ENCODE peak calls at places on chromosomes 13 and 19, in nine cellular contexts. One of them, this sample, is unnamed.

GRCh38 chr19:38402623-38402966 is 298 bp upstream of the FAM98C start:
- DNase-seq in SJSA1: no peak
- DNase-seq in left lung: no peak
- DNase-seq in tibial artery: no peak
- DNase-seq in psoas muscle: no peak
- DNase-seq in uterus: no peak
- DNase-seq in OCI-LY7: no peak
- DNase-seq in upper lobe of right lung: no peak
- DNase-seq in heart left ventricle: no peak
- DNase-seq in this sample: no peak

GRCh38 chr13:98890920-98891319 is 86.9 kb downstream of the DOCK9 start:
- DNase-seq in SJSA1: no peak
- DNase-seq in left lung: no peak
- DNase-seq in tibial artery: no peak
- DNase-seq in psoas muscle: no peak
- DNase-seq in uterus: no peak
- DNase-seq in OCI-LY7: no peak
- DNase-seq in upper lobe of right lung: no peak
- DNase-seq in heart left ventricle: no peak
- DNase-seq in this sample: no peak

GRCh38 chr13:65631078-65631477 is 1599.1 kb downstream of the PCDH9 start:
- DNase-seq in SJSA1: no peak
- DNase-seq in left lung: no peak
- DNase-seq in tibial artery: no peak
- DNase-seq in psoas muscle: no peak
- DNase-seq in uterus: no peak
- DNase-seq in OCI-LY7: no peak
- DNase-seq in upper lobe of right lung: no peak
- DNase-seq in heart left ventricle: no peak
- DNase-seq in this sample: no peak

GRCh38 chr13:77022341-77022740 is 4.6 kb downstream of the FBXL3 start:
- DNase-seq in SJSA1: no peak
- DNase-seq in left lung: no peak
- DNase-seq in tibial artery: no peak
- DNase-seq in psoas muscle: no peak
- DNase-seq in uterus: no peak
- DNase-seq in OCI-LY7: no peak
- DNase-seq in upper lobe of right lung: no peak
- DNase-seq in heart left ventricle: no peak
- DNase-seq in this sample: no peak

GRCh38 chr13:27339299-27339698 is 68.7 kb downstream of the RASL11A start:
- DNase-seq in SJSA1: no peak
- DNase-seq in left lung: no peak
- DNase-seq in tibial artery: no peak
- DNase-seq in psoas muscle: no peak
- DNase-seq in uterus: no peak
- DNase-seq in OCI-LY7: peak
- DNase-seq in upper lobe of right lung: no peak
- DNase-seq in heart left ventricle: no peak
- DNase-seq in this sample: no peak

GRCh38 chr13:28574617-28575142 is 79.8 kb upstream of the FLT1 start:
- DNase-seq in SJSA1: peak
- DNase-seq in left lung: no peak
- DNase-seq in tibial artery: no peak
- DNase-seq in psoas muscle: no peak
- DNase-seq in uterus: no peak
- DNase-seq in OCI-LY7: peak
- DNase-seq in upper lobe of right lung: no peak
- DNase-seq in heart left ventricle: peak
- DNase-seq in this sample: no peak

GRCh38 chr19:49801966-49802661 is 11.0 kb downstream of the FUZ start:
- DNase-seq in SJSA1: no peak
- DNase-seq in left lung: no peak
- DNase-seq in tibial artery: peak
- DNase-seq in psoas muscle: peak
- DNase-seq in uterus: peak
- DNase-seq in OCI-LY7: no peak
- DNase-seq in upper lobe of right lung: no peak
- DNase-seq in heart left ventricle: peak
- DNase-seq in this sample: peak

GRCh38 chr19:46113726-46114125 is 10.8 kb downstream of the IGFL3 start:
- DNase-seq in SJSA1: no peak
- DNase-seq in left lung: no peak
- DNase-seq in tibial artery: no peak
- DNase-seq in psoas muscle: no peak
- DNase-seq in uterus: no peak
- DNase-seq in OCI-LY7: no peak
- DNase-seq in upper lobe of right lung: no peak
- DNase-seq in heart left ventricle: no peak
- DNase-seq in this sample: no peak

GRCh38 chr19:18603255-18603957 is 3.2 kb downstream of the CRLF1 start:
- DNase-seq in SJSA1: no peak
- DNase-seq in left lung: no peak
- DNase-seq in tibial artery: no peak
- DNase-seq in psoas muscle: peak
- DNase-seq in uterus: no peak
- DNase-seq in OCI-LY7: no peak
- DNase-seq in upper lobe of right lung: no peak
- DNase-seq in heart left ventricle: no peak
- DNase-seq in this sample: no peak

GRCh38 chr19:53057904-53058579 is 13.5 kb downstream of the ERVV-2 start:
- DNase-seq in SJSA1: no peak
- DNase-seq in left lung: no peak
- DNase-seq in tibial artery: no peak
- DNase-seq in psoas muscle: no peak
- DNase-seq in uterus: no peak
- DNase-seq in OCI-LY7: no peak
- DNase-seq in upper lobe of right lung: no peak
- DNase-seq in heart left ventricle: peak
- DNase-seq in this sample: no peak

GRCh38 chr13:26471807-26472206 is 85.7 kb upstream of the WASF3 start:
- DNase-seq in SJSA1: no peak
- DNase-seq in left lung: no peak
- DNase-seq in tibial artery: no peak
- DNase-seq in psoas muscle: no peak
- DNase-seq in uterus: no peak
- DNase-seq in OCI-LY7: no peak
- DNase-seq in upper lobe of right lung: no peak
- DNase-seq in heart left ventricle: no peak
- DNase-seq in this sample: no peak

GRCh38 chr19:4519521-4520277 is 1.4 kb upstream of the PLIN4 start:
- DNase-seq in SJSA1: no peak
- DNase-seq in left lung: no peak
- DNase-seq in tibial artery: no peak
- DNase-seq in psoas muscle: no peak
- DNase-seq in uterus: peak
- DNase-seq in OCI-LY7: no peak
- DNase-seq in upper lobe of right lung: no peak
- DNase-seq in heart left ventricle: peak
- DNase-seq in this sample: no peak

GRCh38 chr19:49570138-49570856 is 10.1 kb downstream of the NOSIP start:
- DNase-seq in SJSA1: peak
- DNase-seq in left lung: no peak
- DNase-seq in tibial artery: peak
- DNase-seq in psoas muscle: no peak
- DNase-seq in uterus: peak
- DNase-seq in OCI-LY7: peak
- DNase-seq in upper lobe of right lung: no peak
- DNase-seq in heart left ventricle: no peak
- DNase-seq in this sample: no peak

GRCh38 chr13:42680748-42681147 is 100.6 kb upstream of the FAM216B start:
- DNase-seq in SJSA1: no peak
- DNase-seq in left lung: no peak
- DNase-seq in tibial artery: no peak
- DNase-seq in psoas muscle: no peak
- DNase-seq in uterus: no peak
- DNase-seq in OCI-LY7: no peak
- DNase-seq in upper lobe of right lung: no peak
- DNase-seq in heart left ventricle: no peak
- DNase-seq in this sample: no peak

GRCh38 chr19:45632468-45633196 is 6.6 kb downstream of the EML2 start:
- DNase-seq in SJSA1: peak
- DNase-seq in left lung: peak
- DNase-seq in tibial artery: peak
- DNase-seq in psoas muscle: peak
- DNase-seq in uterus: peak
- DNase-seq in OCI-LY7: peak
- DNase-seq in upper lobe of right lung: peak
- DNase-seq in heart left ventricle: peak
- DNase-seq in this sample: peak

DNA sequence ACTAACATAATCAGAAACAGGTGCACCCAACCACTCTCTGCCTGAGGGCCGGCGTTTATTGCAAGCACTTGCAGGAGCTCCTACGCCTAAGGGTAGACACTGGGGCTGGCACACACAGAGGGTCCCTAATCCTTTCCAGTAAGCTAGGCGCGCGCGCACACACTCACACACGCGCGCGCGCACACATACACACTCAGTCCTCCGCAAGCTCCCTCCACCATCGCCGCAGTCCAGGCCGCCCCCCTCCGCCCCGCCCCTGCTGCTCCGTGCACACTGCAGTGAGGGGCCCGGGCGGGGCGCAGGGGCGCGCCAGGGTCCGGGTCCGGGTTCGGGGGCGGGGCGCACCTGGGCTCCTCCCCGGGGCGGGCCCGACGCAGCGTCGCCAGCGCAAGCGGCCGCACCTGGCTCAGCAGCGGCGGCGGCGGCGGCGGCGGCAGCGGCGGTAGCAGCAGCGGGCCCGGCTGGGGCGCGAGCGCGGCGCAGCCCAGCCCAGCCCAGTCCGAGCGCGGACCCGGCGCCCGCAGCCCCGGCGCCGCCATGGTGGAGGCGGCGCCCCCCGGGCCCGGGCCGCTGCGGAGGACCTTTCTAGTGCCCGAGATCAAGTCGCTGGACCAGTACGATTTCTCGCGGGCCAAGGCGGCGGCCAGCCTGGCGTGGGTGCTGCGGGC is at the start of gene CAMSAP3:
- DNase-seq in SJSA1: no peak
- DNase-seq in left lung: peak
- DNase-seq in tibial artery: no peak
- DNase-seq in psoas muscle: no peak
- DNase-seq in uterus: no peak
- DNase-seq in OCI-LY7: peak
- DNase-seq in upper lobe of right lung: peak
- DNase-seq in heart left ventricle: no peak
- DNase-seq in this sample: no peak
- H3K4me3 ChIP-seq in SJSA1: no peak
- H3K4me3 ChIP-seq in left lung: peak
- H3K4me3 ChIP-seq in tibial artery: peak
- H3K4me3 ChIP-seq in psoas muscle: peak
- H3K4me3 ChIP-seq in uterus: no peak
- H3K4me3 ChIP-seq in OCI-LY7: peak
- H3K4me3 ChIP-seq in upper lobe of right lung: peak
- H3K4me3 ChIP-seq in heart left ventricle: peak
- H3K4me3 ChIP-seq in this sample: peak

GRCh38 chr13:109816979-109817275 is 30.5 kb upstream of the IRS2 start:
- DNase-seq in SJSA1: no peak
- DNase-seq in left lung: no peak
- DNase-seq in tibial artery: no peak
- DNase-seq in psoas muscle: no peak
- DNase-seq in uterus: no peak
- DNase-seq in OCI-LY7: no peak
- DNase-seq in upper lobe of right lung: no peak
- DNase-seq in heart left ventricle: no peak
- DNase-seq in this sample: no peak
- H3K27ac ChIP-seq in SJSA1: no peak
- H3K27ac ChIP-seq in left lung: no peak
- H3K27ac ChIP-seq in tibial artery: no peak
- H3K27ac ChIP-seq in psoas muscle: no peak
- H3K27ac ChIP-seq in uterus: no peak
- H3K27ac ChIP-seq in OCI-LY7: no peak
- H3K27ac ChIP-seq in upper lobe of right lung: no peak
- H3K27ac ChIP-seq in heart left ventricle: no peak
- H3K27ac ChIP-seq in this sample: no peak

GRCh38 chr19:1168562-1168873 is 5.5 kb downstream of the SBNO2 start:
- DNase-seq in SJSA1: no peak
- DNase-seq in left lung: no peak
- DNase-seq in tibial artery: no peak
- DNase-seq in psoas muscle: no peak
- DNase-seq in uterus: no peak
- DNase-seq in OCI-LY7: no peak
- DNase-seq in upper lobe of right lung: no peak
- DNase-seq in heart left ventricle: no peak
- DNase-seq in this sample: no peak
- H3K4me3 ChIP-seq in SJSA1: no peak
- H3K4me3 ChIP-seq in left lung: peak
- H3K4me3 ChIP-seq in tibial artery: no peak
- H3K4me3 ChIP-seq in psoas muscle: peak
- H3K4me3 ChIP-seq in uterus: peak
- H3K4me3 ChIP-seq in OCI-LY7: no peak
- H3K4me3 ChIP-seq in upper lobe of right lung: peak
- H3K4me3 ChIP-seq in heart left ventricle: no peak
- H3K4me3 ChIP-seq in this sample: no peak

GRCh38 chr13:41613984-41614581 is 156.7 kb downstream of the RGCC start:
- DNase-seq in SJSA1: peak
- DNase-seq in left lung: no peak
- DNase-seq in tibial artery: peak
- DNase-seq in psoas muscle: peak
- DNase-seq in uterus: peak
- DNase-seq in OCI-LY7: no peak
- DNase-seq in upper lobe of right lung: peak
- DNase-seq in heart left ventricle: peak
- DNase-seq in this sample: no peak

GRCh38 chr13:41614671-41615519 is 157.5 kb downstream of the RGCC start:
- DNase-seq in SJSA1: no peak
- DNase-seq in left lung: no peak
- DNase-seq in tibial artery: no peak
- DNase-seq in psoas muscle: no peak
- DNase-seq in uterus: peak
- DNase-seq in OCI-LY7: no peak
- DNase-seq in upper lobe of right lung: no peak
- DNase-seq in heart left ventricle: no peak
- DNase-seq in this sample: no peak

GRCh38 chr13:41615520-41615838 is 158.1 kb downstream of the RGCC start:
- DNase-seq in SJSA1: no peak
- DNase-seq in left lung: no peak
- DNase-seq in tibial artery: no peak
- DNase-seq in psoas muscle: no peak
- DNase-seq in uterus: no peak
- DNase-seq in OCI-LY7: no peak
- DNase-seq in upper lobe of right lung: no peak
- DNase-seq in heart left ventricle: no peak
- DNase-seq in this sample: no peak

GRCh38 chr13:41611385-41611784 is 154.0 kb downstream of the RGCC start:
- DNase-seq in SJSA1: no peak
- DNase-seq in left lung: no peak
- DNase-seq in tibial artery: no peak
- DNase-seq in psoas muscle: no peak
- DNase-seq in uterus: no peak
- DNase-seq in OCI-LY7: no peak
- DNase-seq in upper lobe of right lung: no peak
- DNase-seq in heart left ventricle: no peak
- DNase-seq in this sample: no peak

DNA sequence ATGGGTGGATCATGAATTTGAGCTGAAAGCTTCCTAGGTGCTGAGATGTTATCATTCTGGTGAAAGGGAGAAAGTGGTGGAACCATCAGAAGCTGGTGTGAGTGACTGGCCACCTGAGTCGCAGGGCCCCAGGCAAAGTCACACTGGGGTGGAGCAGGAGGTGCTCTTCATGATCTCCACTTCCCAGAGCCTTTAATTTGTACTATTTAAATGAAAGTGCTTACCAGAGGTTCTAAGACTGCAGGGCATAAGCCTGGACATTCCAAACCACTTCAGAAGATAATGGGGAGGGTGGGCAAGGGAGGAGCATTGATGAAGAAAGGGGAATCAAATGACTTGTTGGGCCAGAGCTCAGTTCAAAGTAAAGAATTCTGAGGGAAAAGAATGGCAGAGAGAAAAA is 156.1 kb downstream of the RGCC start:
- DNase-seq in SJSA1: no peak
- DNase-seq in left lung: no peak
- DNase-seq in tibial artery: no peak
- DNase-seq in psoas muscle: no peak
- DNase-seq in uterus: no peak
- DNase-seq in OCI-LY7: no peak
- DNase-seq in upper lobe of right lung: no peak
- DNase-seq in heart left ventricle: no peak
- DNase-seq in this sample: no peak
- H3K27ac ChIP-seq in SJSA1: peak
- H3K27ac ChIP-seq in left lung: peak
- H3K27ac ChIP-seq in tibial artery: no peak
- H3K27ac ChIP-seq in psoas muscle: peak
- H3K27ac ChIP-seq in uterus: peak
- H3K27ac ChIP-seq in OCI-LY7: no peak
- H3K27ac ChIP-seq in upper lobe of right lung: peak
- H3K27ac ChIP-seq in heart left ventricle: peak
- H3K27ac ChIP-seq in this sample: peak